ENCODE peak calls at places on chromosomes 7 and 10, in seven cellular contexts. S is testis, H is stomach, X is IMR-90, J is suprapubic skin, W is HepG2, N is heart left ventricle. V is an unnamed sample.

GRCh38 chr7:28980504-28981281 is 22.6 kb upstream of the TRIL start:
- DNase-seq in S (no peak), H (no peak), X (peak), J (no peak), W (no peak), N (no peak), V (no peak)

GRCh38 chr7:113087278-113087998 is 811 bp upstream of the GPR85 start:
- DNase-seq in S (no peak), H (no peak), X (peak), J (no peak), W (peak), N (no peak), V (peak)

GRCh38 chr10:92822060-92822634 is 26.2 kb upstream of the EXOC6 start:
- DNase-seq in S (no peak), H (no peak), X (peak), J (no peak), W (peak), N (no peak), V (no peak)

GRCh38 chr10:113221756-113222168 is 271.7 kb downstream of the TCF7L2 start:
- DNase-seq in S (no peak), H (no peak), X (no peak), J (no peak), W (no peak), N (no peak), V (no peak)

GRCh38 chr10:121536271-121536918 is 61.8 kb downstream of the FGFR2 start:
- DNase-seq in S (no peak), H (no peak), X (no peak), J (no peak), W (no peak), N (peak), V (no peak)

GRCh38 chr10:9850415-9850814 is 1167.3 kb upstream of the CELF2 start:
- DNase-seq in S (no peak), H (peak), X (no peak), J (no peak), W (no peak), N (peak), V (peak)

GRCh38 chr7:33287738-33288137 is 158.4 kb downstream of the BBS9 start:
- DNase-seq in S (no peak), H (no peak), X (no peak), J (no peak), W (no peak), N (no peak), V (no peak)

GRCh38 chr7:130468612-130469011 is 23.3 kb upstream of the MEST start:
- DNase-seq in S (no peak), H (no peak), X (no peak), J (no peak), W (no peak), N (no peak), V (no peak)

GRCh38 chr7:158973440-158973839 is 117.1 kb downstream of the DYNC2I1 start:
- DNase-seq in S (peak), H (peak), X (no peak), J (no peak), W (no peak), N (no peak), V (peak)

GRCh38 chr10:36494386-36494785 is 631.0 kb upstream of the ANKRD30A start:
- DNase-seq in S (no peak), H (no peak), X (peak), J (no peak), W (no peak), N (no peak), V (no peak)

GRCh38 chr7:51123322-51124021 is 193.1 kb downstream of the COBL start:
- DNase-seq in S (no peak), H (no peak), X (peak), J (no peak), W (no peak), N (peak), V (peak)

GRCh38 chr10:34633346-34633745 is 181.8 kb downstream of the PARD3 start:
- DNase-seq in S (no peak), H (no peak), X (no peak), J (no peak), W (no peak), N (no peak), V (no peak)

GRCh38 chr7:50627824-50628361 is 62.7 kb upstream of the DDC start:
- DNase-seq in S (no peak), H (no peak), X (no peak), J (no peak), W (no peak), N (no peak), V (no peak)

GRCh38 chr7:141519623-141520022 is 31.6 kb upstream of the AGK start:
- DNase-seq in S (no peak), H (no peak), X (no peak), J (no peak), W (no peak), N (no peak), V (no peak)

GRCh38 chr10:31288961-31289360 is 30.1 kb upstream of the ZEB1 start:
- DNase-seq in S (no peak), H (no peak), X (peak), J (no peak), W (no peak), N (no peak), V (no peak)

GRCh38 chr10:92407305-92408016 is 116.5 kb downstream of the MARCHF5 start:
- DNase-seq in S (no peak), H (no peak), X (no peak), J (no peak), W (no peak), N (no peak), V (no peak)

GRCh38 chr10:113687041-113687440 is 7.3 kb downstream of the CASP7 start:
- DNase-seq in S (no peak), H (no peak), X (no peak), J (no peak), W (no peak), N (no peak), V (no peak)

GRCh38 chr10:48603421-48604038 is 1.3 kb downstream of the ARHGAP22 start:
- DNase-seq in S (no peak), H (no peak), X (peak), J (no peak), W (no peak), N (no peak), V (no peak)

GRCh38 chr7:106657085-106657991 is 3.6 kb downstream of the CCDC71L start:
- DNase-seq in S (no peak), H (no peak), X (peak), J (no peak), W (no peak), N (no peak), V (no peak)

GRCh38 chr10:42953684-42954674 is 122.9 kb upstream of the RET start:
- DNase-seq in S (no peak), H (peak), X (no peak), J (peak), W (no peak), N (no peak), V (no peak)

GRCh38 chr7:99188221-99188620 is 19.7 kb downstream of the KPNA7 start:
- DNase-seq in S (no peak), H (no peak), X (no peak), J (no peak), W (no peak), N (no peak), V (no peak)

GRCh38 chr7:138958026-138958956 is 22.9 kb downstream of the KIAA1549 start:
- DNase-seq in S (no peak), H (no peak), X (peak), J (no peak), W (no peak), N (no peak), V (peak)

GRCh38 chr7:129649128-129649690 is 37.7 kb downstream of the NRF1 start:
- DNase-seq in S (no peak), H (no peak), X (no peak), J (no peak), W (no peak), N (no peak), V (no peak)

GRCh38 chr10:127912607-127913367 is 5.9 kb downstream of the PTPRE start:
- DNase-seq in S (no peak), H (no peak), X (no peak), J (no peak), W (no peak), N (no peak), V (no peak)

GRCh38 chr7:101608772-101609713 is 20.1 kb downstream of the MYL10 start:
- DNase-seq in S (no peak), H (peak), X (no peak), J (no peak), W (no peak), N (peak), V (peak)

GRCh38 chr10:24027107-24027506 is 181.8 kb upstream of the KIAA1217 start:
- DNase-seq in S (no peak), H (no peak), X (no peak), J (no peak), W (peak), N (no peak), V (no peak)

GRCh38 chr10:123491692-123492415 is 174.3 kb upstream of the GPR26 start:
- DNase-seq in S (no peak), H (no peak), X (no peak), J (no peak), W (no peak), N (no peak), V (no peak)

GRCh38 chr10:60139798-60140566 is 233.6 kb upstream of the CCDC6 start:
- DNase-seq in S (no peak), H (no peak), X (peak), J (no peak), W (no peak), N (no peak), V (no peak)

GRCh38 chr10:17512341-17513001 is 58.1 kb upstream of the ST8SIA6 start:
- DNase-seq in S (peak), H (peak), X (peak), J (no peak), W (no peak), N (no peak), V (peak)

GRCh38 chr7:98251844-98252639 is at the start of gene TECPR1:
- DNase-seq in S (peak), H (peak), X (peak), J (peak), W (peak), N (peak), V (peak)

GRCh38 chr10:75487087-75487784 is 55.8 kb downstream of the LRMDA start:
- DNase-seq in S (no peak), H (no peak), X (no peak), J (no peak), W (no peak), N (no peak), V (no peak)

GRCh38 chr10:15863733-15864132 is 3.4 kb upstream of the MINDY3 start:
- DNase-seq in S (no peak), H (no peak), X (no peak), J (no peak), W (no peak), N (no peak), V (no peak)

GRCh38 chr10:86855503-86855902 is 99.1 kb downstream of the BMPR1A start:
- DNase-seq in S (no peak), H (no peak), X (no peak), J (no peak), W (no peak), N (no peak), V (no peak)

GRCh38 chr10:59000162-59000825 is 176.1 kb upstream of the PHYHIPL start:
- DNase-seq in S (no peak), H (no peak), X (no peak), J (no peak), W (no peak), N (no peak), V (no peak)

GRCh38 chr10:86730227-86730626 is 26.2 kb upstream of the BMPR1A start:
- DNase-seq in S (peak), H (peak), X (peak), J (no peak), W (peak), N (peak), V (peak)

GRCh38 chr7:86091369-86091768 is 552.3 kb upstream of the GRM3 start:
- DNase-seq in S (no peak), H (no peak), X (no peak), J (no peak), W (no peak), N (no peak), V (no peak)

GRCh38 chr7:47181609-47182264 is 400.2 kb downstream of the TNS3 start:
- DNase-seq in S (peak), H (peak), X (no peak), J (no peak), W (no peak), N (peak), V (peak)

GRCh38 chr7:32914186-32914585 is 22.6 kb upstream of the KBTBD2 start:
- DNase-seq in S (no peak), H (no peak), X (no peak), J (no peak), W (no peak), N (no peak), V (no peak)

GRCh38 chr10:3756360-3756740 is 28.7 kb downstream of the KLF6 start:
- DNase-seq in S (no peak), H (no peak), X (no peak), J (no peak), W (no peak), N (no peak), V (no peak)
- TF ChIP-seq POLR2A in S (no peak), H (no peak), X (no peak), J (no peak), W (no peak), N (no peak), V (no peak)

GRCh38 chr7:4725014-4725951 is 43.2 kb downstream of the FOXK1 start:
- DNase-seq in S (peak), H (peak), X (peak), J (peak), W (peak), N (peak), V (peak)
- TF ChIP-seq POLR2A in S (no peak), H (no peak), X (peak), J (no peak), W (peak), N (peak), V (peak)

GRCh38 chr7:27175005-27175625 is 995 bp upstream of the HOXA10 start:
- DNase-seq in S (no peak), H (no peak), X (no peak), J (peak), W (no peak), N (no peak), V (no peak)
- TF ChIP-seq POLR2A in S (no peak), H (no peak), X (no peak), J (no peak), W (no peak), N (no peak), V (no peak)

GRCh38 chr10:119031496-119032059 is 2.1 kb downstream of the NANOS1 start:
- DNase-seq in S (no peak), H (no peak), X (peak), J (no peak), W (no peak), N (no peak), V (no peak)
- TF ChIP-seq POLR2A in S (no peak), H (no peak), X (no peak), J (no peak), W (no peak), N (no peak), V (no peak)

GRCh38 chr7:27095050-27095896 is 527 bp downstream of the HOXA1 start:
- DNase-seq in S (no peak), H (no peak), X (peak), J (no peak), W (no peak), N (no peak), V (no peak)

GRCh38 chr7:27097686-27098492 is 2.1 kb upstream of the HOXA1 start:
- DNase-seq in S (no peak), H (no peak), X (peak), J (no peak), W (no peak), N (no peak), V (no peak)

GRCh38 chr7:27098493-27099223 is 2.9 kb upstream of the HOXA1 start:
- DNase-seq in S (no peak), H (no peak), X (peak), J (no peak), W (no peak), N (no peak), V (no peak)

GRCh38 chr7:27095897-27096755 is at the start of gene HOXA1:
- DNase-seq in S (peak), H (peak), X (peak), J (no peak), W (peak), N (peak), V (peak)

DNA sequence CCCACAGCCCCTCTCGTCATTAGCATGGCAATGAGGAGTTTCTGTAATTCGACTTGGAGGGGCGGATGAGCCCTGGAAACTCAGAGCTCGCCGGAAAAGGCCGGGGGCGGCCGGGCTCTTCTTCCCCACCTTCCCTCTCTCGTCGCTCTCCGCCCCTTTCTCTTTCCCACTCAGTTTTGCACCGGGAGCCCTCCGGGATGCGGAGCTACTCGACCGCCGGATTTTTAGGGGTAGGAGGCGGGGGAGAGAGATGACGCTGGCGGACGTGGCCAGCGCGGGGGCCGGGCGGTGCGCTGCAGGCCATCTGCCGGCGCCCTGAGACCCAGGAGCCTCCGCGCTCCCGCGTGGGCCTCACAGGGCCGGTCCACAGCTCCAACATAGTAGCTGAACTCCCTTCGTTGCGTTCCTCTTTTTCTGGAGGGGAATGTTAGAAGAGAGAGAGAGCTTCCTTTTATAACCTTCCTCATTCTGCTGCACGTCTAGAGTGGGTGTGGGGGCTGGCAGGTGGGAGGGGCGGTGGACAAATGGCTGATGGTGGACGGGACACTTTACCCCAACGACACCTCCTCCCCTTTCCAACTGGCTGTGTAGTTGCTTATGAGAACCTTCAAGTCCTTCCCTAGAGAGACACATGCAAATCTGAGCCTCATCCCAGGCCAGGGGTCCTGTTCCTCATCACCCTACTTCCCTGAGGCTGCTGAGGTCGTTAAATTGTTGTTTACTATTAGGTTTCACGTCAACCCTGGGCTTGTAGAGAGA is 1.1 kb upstream of the HOXA1 start:
- DNase-seq in S (no peak), H (no peak), X (peak), J (no peak), W (no peak), N (no peak), V (no peak)
- TF ChIP-seq POLR2A in S (no peak), H (no peak), X (peak), J (no peak), W (no peak), N (no peak), V (peak)

GRCh38 chr7:151232272-151233110 is at the start of gene CHPF2:
- DNase-seq in S (peak), H (peak), X (peak), J (peak), W (peak), N (peak), V (peak)
- TF ChIP-seq POLR2A in S (no peak), H (no peak), X (peak), J (peak), W (peak), N (peak), V (peak)

DNA sequence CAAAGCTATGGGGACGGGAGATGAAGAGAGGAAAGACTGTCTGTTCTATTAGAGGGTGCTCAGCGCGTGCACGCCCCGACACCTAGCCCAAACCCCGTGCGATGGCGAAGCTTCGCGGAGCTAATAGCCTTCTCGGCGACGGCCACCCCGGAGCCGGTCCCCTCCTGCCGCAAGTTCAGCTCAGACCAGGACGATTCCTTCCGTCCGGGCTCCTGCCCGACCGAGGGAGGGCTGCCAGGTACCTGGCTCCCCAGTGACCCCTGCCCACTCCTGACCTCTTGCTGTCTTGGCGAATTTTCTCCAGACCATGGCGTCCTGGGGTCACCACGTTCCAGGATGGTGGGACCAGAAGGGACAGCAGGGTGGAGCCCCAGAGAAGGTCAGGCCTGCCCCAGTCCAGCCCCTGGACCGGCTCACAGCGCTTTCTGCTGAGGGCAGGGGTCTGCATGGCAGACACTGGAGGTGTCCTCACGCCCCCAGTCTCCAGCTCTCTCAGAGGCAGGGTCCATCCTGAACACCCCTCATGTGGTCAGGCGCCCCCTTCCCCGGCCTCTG is 36.7 kb downstream of the UNCX start:
- DNase-seq in S (no peak), H (no peak), X (no peak), J (no peak), W (no peak), N (no peak), V (no peak)
- TF ChIP-seq POLR2A in S (no peak), H (no peak), X (no peak), J (no peak), W (no peak), N (no peak), V (no peak)

DNA sequence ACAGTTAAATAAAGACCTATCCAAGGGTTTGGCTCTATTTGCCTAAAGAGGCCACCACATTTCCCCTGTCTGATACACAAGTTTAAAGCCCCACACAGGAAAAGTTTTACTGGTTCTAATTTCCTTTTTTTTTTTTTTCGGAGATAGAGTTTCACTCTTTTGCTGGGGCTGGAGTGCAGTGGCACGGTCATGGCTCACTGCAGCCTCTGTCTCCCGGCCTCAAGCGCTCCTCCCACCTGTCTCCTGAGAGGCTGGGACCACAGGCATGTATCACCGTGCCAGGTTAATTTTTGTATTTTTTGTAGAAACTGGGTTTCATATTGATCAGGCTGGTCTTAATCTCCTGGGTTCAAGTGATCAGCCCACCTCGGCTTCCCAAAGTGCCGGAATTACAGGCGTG is 53.3 kb upstream of the ASAH2 start:
- DNase-seq in S (no peak), H (no peak), X (no peak), J (no peak), W (no peak), N (no peak), V (no peak)
- TF ChIP-seq POLR2A in S (no peak), H (no peak), X (no peak), J (no peak), W (no peak), N (no peak), V (no peak)

V was measured in body of pancreas.